ENCODE peak calls at places on chromosomes 2 and 18, in seven cellular contexts. G is dorsolateral prefrontal cortex, X is hepatocyte, B is adrenal gland, K is A549, V is right lobe of liver, Y is kidney epithelial cell. S is an unnamed sample.
A peak's percentile ranks its signal among the peaks of the same experiment; 100 is the strongest.

GRCh38 chr2:181235683-181236459 is 221.3 kb upstream of the ITGA4 start:
- DNase-seq in K (no peak), B (no peak), X (no peak), V (no peak), Y (no peak), G (no peak), S (no peak)

GRCh38 chr2:45269149-45269793 is 260.0 kb upstream of the SIX2 start:
- DNase-seq in V (no peak), G (no peak), B (no peak), K (no peak), X (no peak), Y (no peak), S (no peak)

GRCh38 chr18:11989174-11989573 is 7.9 kb downstream of the IMPA2 start:
- DNase-seq in B (no peak), X (no peak), Y (no peak), V (no peak), K (no peak), G (no peak), S (no peak)

GRCh38 chr2:239369631-239370161 is 31.1 kb downstream of the HDAC4 start:
- DNase-seq in X (no peak), G (no peak), K (no peak), B (no peak), Y (peak; percentile 34), V (peak; percentile 32), S (no peak)

GRCh38 chr2:43121915-43122314 is 104.5 kb downstream of the ZFP36L2 start:
- DNase-seq in G (no peak), X (no peak), K (no peak), V (no peak), Y (no peak), B (no peak), S (no peak)

GRCh38 chr2:190792956-190793888 is 87.4 kb upstream of the GLS start:
- DNase-seq in G (no peak), Y (peak; percentile 79), V (no peak), K (no peak), X (no peak), B (no peak), S (no peak)

GRCh38 chr2:62568983-62569837 is 63.2 kb upstream of the TMEM17 start:
- DNase-seq in K (peak; percentile 20), Y (no peak), B (no peak), X (no peak), G (no peak), V (no peak), S (no peak)

GRCh38 chr18:58690259-58690658 is 19.0 kb downstream of the MALT1 start:
- DNase-seq in X (no peak), K (no peak), V (no peak), Y (no peak), B (no peak), G (no peak), S (no peak)

GRCh38 chr2:215324811-215325210 is 13.0 kb downstream of the ATIC start:
- DNase-seq in X (no peak), G (no peak), Y (no peak), V (no peak), K (no peak), B (no peak), S (peak; percentile 65)

GRCh38 chr18:49025426-49025766 is 74.6 kb upstream of the SMAD7 start:
- DNase-seq in G (no peak), Y (no peak), V (no peak), B (no peak), K (no peak), X (no peak), S (no peak)

GRCh38 chr18:78642561-78643398 is 336.8 kb upstream of the SALL3 start:
- DNase-seq in G (no peak), K (no peak), X (no peak), B (no peak), Y (no peak), V (no peak), S (no peak)
- H3K4me3 ChIP-seq in G (no peak overlapping the region), K (no peak overlapping the region), X (no peak overlapping the region), B (no peak overlapping the region), Y (no peak overlapping the region), V (no peak overlapping the region), S (no peak overlapping the region)

DNA sequence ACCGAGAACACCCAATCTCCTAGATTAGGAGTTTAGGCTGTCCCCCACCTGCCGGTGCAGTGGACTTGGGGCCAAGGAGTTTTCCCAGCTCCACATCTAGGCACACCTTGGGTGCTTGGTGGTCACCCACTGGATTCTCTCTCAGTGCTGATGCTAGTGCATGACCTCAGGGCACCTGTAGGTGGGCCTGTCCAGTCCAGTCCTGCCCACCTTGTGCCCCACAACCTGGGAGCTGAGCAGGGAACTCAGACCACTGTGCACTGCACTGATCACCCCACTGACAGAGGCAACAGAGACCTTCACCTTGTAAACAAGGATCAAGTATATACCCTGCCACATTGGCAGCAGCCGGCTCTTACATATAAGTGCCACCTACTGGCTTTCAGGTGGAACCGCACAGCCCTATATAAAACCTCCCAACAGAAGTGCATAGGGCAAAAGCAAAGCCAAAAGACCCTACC is 12.7 kb upstream of the CDH19 start:
- DNase-seq in B (no peak), K (no peak), X (peak; percentile 29), Y (no peak), V (no peak), G (no peak), S (peak; percentile 1)
- TF ChIP-seq CTCF in B (no peak), K (peak; percentile 13), X (peak; percentile 36), Y (peak; percentile 57), V (no peak), G (peak; percentile 56), S (peak; percentile 62)

DNA sequence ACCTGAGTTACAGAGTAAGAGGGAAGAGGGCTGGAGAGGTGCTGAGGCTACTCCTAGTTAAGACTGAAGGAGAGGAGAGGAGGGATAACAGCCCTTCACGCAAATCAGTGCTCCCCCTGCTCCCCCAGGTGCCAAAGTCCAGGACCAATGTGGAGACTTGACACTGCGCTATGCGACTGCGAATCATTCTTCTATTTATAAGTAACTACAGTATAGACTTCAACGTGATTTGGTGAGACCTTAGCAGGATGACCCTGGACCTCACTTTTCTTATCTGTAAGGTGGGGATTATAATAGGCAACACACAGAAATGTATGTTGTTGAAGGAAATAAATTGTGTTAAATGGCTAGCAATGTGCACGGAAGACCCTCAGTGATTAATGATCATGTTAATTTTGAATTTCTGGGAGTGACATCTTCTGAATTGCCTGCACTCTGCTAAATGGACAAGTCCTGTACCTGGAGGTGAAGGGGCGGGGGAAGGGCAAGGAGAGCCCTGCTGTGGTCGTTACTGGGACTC is 11.0 kb downstream of the EN1 start:
- DNase-seq in X (no peak), V (no peak), K (no peak), G (no peak), Y (no peak), B (no peak), S (no peak)
- H3K4me3 ChIP-seq in X (no peak overlapping the region), V (peak overlapping the region; percentile 37), K (peak overlapping the region; percentile 54), G (peak overlapping the region; percentile 39), Y (no peak overlapping the region), B (no peak overlapping the region), S (peak overlapping the region; percentile 30)

GRCh38 chr2:122368576-122369243 is 613.3 kb downstream of the TSN start:
- DNase-seq in Y (no peak), K (no peak), X (no peak), G (no peak), B (no peak), V (no peak), S (no peak)
- TF ChIP-seq CTCF in Y (no peak), K (no peak), X (no peak), G (no peak), B (no peak), V (no peak), S (no peak)

GRCh38 chr2:235641333-235641732 is 147.5 kb downstream of the AGAP1 start:
- DNase-seq in Y (no peak), K (no peak), B (no peak), V (no peak), G (no peak), X (no peak), S (no peak)

GRCh38 chr2:235640900-235641299 is 147.1 kb downstream of the AGAP1 start:
- DNase-seq in B (no peak), Y (no peak), X (no peak), V (no peak), K (no peak), G (no peak), S (no peak)

GRCh38 chr2:235643680-235644117 is 149.9 kb downstream of the AGAP1 start:
- DNase-seq in X (no peak), Y (no peak), B (no peak), G (no peak), K (no peak), V (no peak), S (no peak)

GRCh38 chr2:235642446-235643107 is 148.7 kb downstream of the AGAP1 start:
- DNase-seq in G (no peak), X (no peak), K (no peak), V (no peak), B (peak; percentile 41), Y (no peak), S (no peak)

DNA sequence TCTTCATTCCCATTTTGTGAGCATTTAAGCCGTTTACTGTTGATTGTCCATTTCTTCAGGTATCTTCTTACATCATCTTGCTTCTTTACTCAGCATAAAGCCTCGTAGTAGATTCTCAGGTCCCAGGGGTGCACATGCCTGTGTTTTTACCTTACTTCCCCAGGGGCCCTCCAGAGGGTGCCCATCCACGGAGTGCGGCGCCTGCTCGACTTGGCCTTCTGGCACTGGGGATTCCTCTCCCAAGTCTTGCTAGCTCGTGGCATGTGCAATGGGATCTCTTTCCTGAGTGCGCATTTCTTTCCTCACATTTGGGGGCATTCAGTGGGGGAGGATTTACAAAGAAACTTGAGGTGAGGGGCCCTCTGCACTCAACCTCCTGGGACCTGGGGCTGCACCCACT is 148.1 kb downstream of the AGAP1 start:
- DNase-seq in V (no peak), K (no peak), G (no peak), Y (no peak), B (no peak), X (no peak), S (no peak)
- H3K4me3 ChIP-seq in V (no peak overlapping the region), K (no peak overlapping the region), G (no peak overlapping the region), Y (no peak overlapping the region), B (no peak overlapping the region), X (no peak overlapping the region), S (no peak overlapping the region)

S was measured in LNCaP clone FGC.